ENCODE peak calls at places on chromosome 5, in six cellular contexts. T is pancreas; E is AG09309; L is foreskin fibroblast; D is stimulated activated CD8-positive, alpha-beta memory T cell treated with anti-CD3 and anti-CD28 coated beads, Interleukin-12 subunit alpha, Interleukin-12 subunit beta, amount 100 ng/mL, for 1 hour; M is LoVo. O is an unnamed sample.
A peak's percentile ranks its signal among the peaks of the same experiment; 100 is the strongest.

GRCh38 chr5:9431496-9432258 is 114.2 kb downstream of the SEMA5A start:
- DNase-seq in E (peak; percentile 32), D (no peak), T (no peak), M (no peak), L (peak; percentile 59), O (no peak)

GRCh38 chr5:55063220-55063863 is 39.1 kb upstream of the GZMA start:
- DNase-seq in E (no peak), L (peak; percentile 64), T (no peak), M (no peak), D (no peak), O (no peak)

GRCh38 chr5:173916233-173916632 is 28.1 kb downstream of the CPEB4 start:
- DNase-seq in D (no peak), M (no peak), L (no peak), E (no peak), T (no peak), O (no peak)

GRCh38 chr5:27652505-27652904 is 614.1 kb upstream of the CDH9 start:
- DNase-seq in D (no peak), E (no peak), M (no peak), T (no peak), L (no peak), O (no peak)

GRCh38 chr5:57094753-57095683 is 78.8 kb upstream of the GPBP1 start:
- DNase-seq in L (no peak), T (no peak), D (no peak), M (peak; percentile 81), E (no peak), O (no peak)

GRCh38 chr5:55406292-55406691 is 98.5 kb downstream of the MTREX start:
- DNase-seq in L (peak; percentile 6), D (no peak), M (no peak), T (no peak), E (no peak), O (no peak)

GRCh38 chr5:89083791-89084190 is 200.8 kb upstream of the MEF2C start:
- DNase-seq in T (no peak), E (peak; percentile 64), M (no peak), D (no peak), L (peak; percentile 88), O (peak; percentile 33)

GRCh38 chr5:38994329-38994927 is 79.8 kb downstream of the RICTOR start:
- DNase-seq in E (peak; percentile 57), M (peak; percentile 56), T (no peak), D (no peak), L (peak; percentile 75), O (no peak)

GRCh38 chr5:130109152-130109551 is 204.9 kb downstream of the CHSY3 start:
- DNase-seq in L (peak; percentile 47), E (peak; percentile 8), M (peak; percentile 47), T (no peak), D (no peak), O (no peak)

GRCh38 chr5:110769282-110769681 is 30.5 kb downstream of the SLC25A46 start:
- DNase-seq in M (no peak), T (no peak), E (peak; percentile 72), D (no peak), L (peak; percentile 93), O (peak; percentile 57)

GRCh38 chr5:59218424-59219045 is 635.7 kb downstream of the RAB3C start:
- DNase-seq in M (peak; percentile 44), D (no peak), E (no peak), T (no peak), L (no peak), O (no peak)

GRCh38 chr5:9104576-9105339 is 441.1 kb downstream of the SEMA5A start:
- DNase-seq in D (no peak), T (no peak), L (peak; percentile 54), E (no peak), M (no peak), O (no peak)

GRCh38 chr5:33936004-33936380 is 194 bp upstream of the RXFP3 start:
- DNase-seq in M (no peak), T (peak; percentile 88), L (peak; percentile 87), D (peak; percentile 7), E (no peak), O (no peak)

GRCh38 chr5:150299571-150300327 is 3.0 kb downstream of the ARSI start:
- DNase-seq in D (no peak), L (no peak), E (peak; percentile 21), T (no peak), M (no peak), O (no peak)

GRCh38 chr5:71666321-71666720 is 52.8 kb upstream of the CARTPT start:
- DNase-seq in E (no peak), M (no peak), L (no peak), D (no peak), T (no peak), O (no peak)

GRCh38 chr5:170333161-170333909 is 35.8 kb upstream of the LCP2 start:
- DNase-seq in D (peak; percentile 36), M (no peak), E (no peak), T (no peak), L (no peak), O (no peak)

O was measured in AG04449.